ENCODE peak calls at places on chromosomes 2 and 18, in eight cellular contexts. F is MM.1S, K is BJ, W is brain microvascular endothelial cell, Y is hepatocyte, C is choroid plexus epithelial cell, R is HFFc6, M is endodermal cell. T is an unnamed sample.

GRCh38 chr2:18268400-18268799 is 292.1 kb downstream of the RDH14 start:
- DNase-seq in M (no peak), F (no peak), C (peak; percentile 79), R (no peak), K (no peak), Y (no peak), W (peak; percentile 29), T (no peak)

GRCh38 chr2:6053711-6054393 is 361.7 kb downstream of the SOX11 start:
- DNase-seq in W (no peak), K (no peak), M (peak; percentile 85), C (no peak), R (no peak), F (no peak), Y (no peak), T (no peak)

GRCh38 chr2:160375037-160375436 is 118.6 kb downstream of the RBMS1 start:
- DNase-seq in C (peak; percentile 90), R (peak; percentile 51), M (no peak), Y (no peak), K (no peak), W (no peak), F (no peak), T (no peak)

GRCh38 chr2:96143848-96144480 is 1.3 kb downstream of the DUSP2 start:
- DNase-seq in C (no peak), M (peak; percentile 89), R (no peak), K (no peak), W (no peak), F (no peak), Y (no peak), T (no peak)

GRCh38 chr2:143333847-143334246 is 204.6 kb downstream of the ARHGAP15 start:
- DNase-seq in K (no peak), M (no peak), W (no peak), Y (no peak), F (no peak), R (no peak), C (no peak), T (no peak)

GRCh38 chr18:49247786-49248185 is 212.7 kb downstream of the DYM start:
- DNase-seq in M (no peak), W (no peak), C (peak; percentile 37), F (no peak), Y (no peak), K (no peak), R (peak; percentile 14), T (no peak)

GRCh38 chr2:72211777-72212515 is 64.3 kb upstream of the CYP26B1 start:
- DNase-seq in C (no peak), M (no peak), Y (no peak), F (no peak), W (no peak), K (no peak), R (peak; percentile 43), T (no peak)

GRCh38 chr2:132670961-132671781 is 1.2 kb upstream of the LYPD1 start:
- DNase-seq in K (peak; percentile 57), F (no peak), Y (peak; percentile 37), M (peak; percentile 83), W (peak; percentile 85), R (peak; percentile 80), C (peak; percentile 87), T (no peak)

GRCh38 chr2:225497175-225497574 is 97.7 kb downstream of the NYAP2 start:
- DNase-seq in R (no peak), M (no peak), Y (no peak), C (no peak), W (no peak), F (no peak), K (no peak), T (no peak)

GRCh38 chr2:30633039-30633438 is 174.2 kb downstream of the CAPN13 start:
- DNase-seq in F (no peak), W (no peak), R (no peak), C (no peak), Y (no peak), K (no peak), M (no peak), T (no peak)

GRCh38 chr18:58309099-58309498 is 265.1 kb downstream of the NEDD4L start:
- DNase-seq in K (no peak), W (no peak), M (no peak), C (no peak), R (no peak), Y (no peak), F (no peak), T (no peak)

GRCh38 chr2:21301871-21302433 is 178.2 kb downstream of the TDRD15 start:
- DNase-seq in K (no peak), R (no peak), M (no peak), C (no peak), W (no peak), F (no peak), Y (no peak), T (no peak)

GRCh38 chr2:11963966-11964365 is 217.5 kb downstream of the LPIN1 start:
- DNase-seq in C (no peak), K (no peak), F (no peak), Y (no peak), W (no peak), R (no peak), M (no peak), T (no peak)

GRCh38 chr2:18209934-18210639 is 331.6 kb downstream of the KCNS3 start:
- DNase-seq in W (peak; percentile 78), C (peak; percentile 58), Y (no peak), R (peak; percentile 67), F (no peak), M (no peak), K (peak; percentile 10), T (no peak)

GRCh38 chr18:32771169-32771751 is 1.6 kb downstream of the KLHL14 start:
- DNase-seq in R (no peak), Y (peak; percentile 17), F (peak; percentile 13), C (peak; percentile 4), M (peak; percentile 81), K (no peak), W (no peak), T (peak; percentile 39)

GRCh38 chr2:26080356-26080755 is 46.5 kb downstream of the RAB10 start:
- DNase-seq in Y (no peak), M (no peak), C (peak; percentile 23), R (no peak), F (no peak), W (no peak), K (no peak), T (no peak)

GRCh38 chr2:207283356-207283755 is 117.6 kb upstream of the KLF7 start:
- DNase-seq in W (no peak), R (no peak), F (no peak), C (peak; percentile 27), K (no peak), M (peak; percentile 64), Y (no peak), T (no peak)
- TF ChIP-seq CTCF in W (peak; percentile 47), R (peak; percentile 26), F (no peak), C (peak; percentile 36), K (peak; percentile 12), M (peak; percentile 46), Y (no peak), T (peak; percentile 17)

DNA sequence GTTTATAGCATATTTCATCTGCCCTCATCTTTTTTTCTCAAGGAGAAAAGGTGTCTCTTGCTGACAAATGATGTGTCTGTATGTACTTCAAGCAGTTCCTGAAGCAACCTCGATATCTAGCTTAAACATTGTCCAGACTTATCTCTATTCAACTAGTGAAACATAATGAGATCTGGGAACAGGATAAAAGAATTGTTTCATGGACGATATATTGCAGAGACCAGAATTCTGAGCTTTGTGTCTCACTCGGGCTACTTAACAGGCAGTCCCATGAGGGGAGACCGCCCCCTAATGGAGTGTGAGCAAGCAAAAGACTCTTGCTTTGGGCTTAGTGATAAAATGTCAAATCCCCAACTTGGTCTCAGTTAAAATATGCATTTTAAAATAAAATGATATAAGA is 929.2 kb upstream of the SOX11 start:
- DNase-seq in K (no peak), R (no peak), C (peak; percentile 35), F (no peak), M (peak; percentile 82), Y (peak; percentile 74), W (peak; percentile 53), T (no peak)
- TF ChIP-seq CTCF in K (no peak), R (no peak), C (peak; percentile 52), F (peak; percentile 28), M (peak; percentile 88), Y (peak; percentile 69), W (peak; percentile 66), T (no peak)

GRCh38 chr18:74171910-74172606 is 23.7 kb downstream of the TIMM21 start:
- DNase-seq in R (no peak), K (no peak), C (peak; percentile 24), M (no peak), F (peak; percentile 80), Y (no peak), W (no peak), T (peak; percentile 54)

GRCh38 chr18:74175658-74176057 is 27.3 kb downstream of the TIMM21 start:
- DNase-seq in Y (no peak), K (no peak), F (no peak), W (no peak), C (no peak), M (no peak), R (no peak), T (no peak)

GRCh38 chr18:74172697-74173433 is 24.5 kb downstream of the TIMM21 start:
- DNase-seq in C (no peak), K (no peak), M (no peak), F (no peak), W (no peak), Y (no peak), R (no peak), T (no peak)

GRCh38 chr18:74173434-74173750 is 25.1 kb downstream of the TIMM21 start:
- DNase-seq in W (no peak), F (no peak), M (no peak), R (no peak), C (no peak), K (no peak), Y (no peak), T (no peak)
- TF ChIP-seq CTCF in W (no peak), F (no peak), M (no peak), R (no peak), C (no peak), K (no peak), Y (no peak), T (no peak)

GRCh38 chr2:239240480-239240881 is 160.3 kb downstream of the HDAC4 start:
- DNase-seq in M (peak; percentile 33), W (no peak), Y (no peak), R (no peak), C (no peak), K (no peak), F (no peak), T (no peak)

GRCh38 chr2:239236808-239237205 is 164.0 kb downstream of the HDAC4 start:
- DNase-seq in K (no peak), Y (no peak), R (no peak), W (no peak), C (no peak), F (no peak), M (no peak), T (no peak)

GRCh38 chr2:239239607-239240479 is 161.0 kb downstream of the HDAC4 start:
- DNase-seq in R (no peak), F (no peak), M (peak; percentile 41), C (no peak), Y (no peak), K (no peak), W (no peak), T (no peak)

GRCh38 chr2:239238839-239239606 is 161.8 kb downstream of the HDAC4 start:
- DNase-seq in M (peak; percentile 38), Y (no peak), W (no peak), K (no peak), C (no peak), F (no peak), R (no peak), T (no peak)

DNA sequence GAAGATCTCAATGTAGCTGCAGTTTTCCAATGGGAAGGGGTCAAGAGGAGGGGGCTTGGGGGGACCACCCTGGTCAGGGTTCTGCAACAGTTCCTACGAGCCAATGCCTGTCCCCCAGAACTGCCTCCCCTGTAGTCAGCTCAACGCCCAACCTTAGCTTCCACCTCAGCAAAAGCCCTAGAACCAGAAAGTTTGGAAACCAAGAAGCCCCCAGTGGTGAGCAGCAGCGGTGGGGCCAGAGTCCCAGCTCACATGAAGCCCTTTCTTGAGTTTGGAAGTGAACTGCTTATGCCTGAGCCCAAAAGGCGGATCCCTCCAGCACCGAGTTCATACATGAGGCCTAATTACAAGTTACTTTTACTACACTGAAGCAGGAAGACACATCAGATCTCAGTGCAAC is 162.4 kb downstream of the HDAC4 start:
- DNase-seq in F (no peak), C (no peak), R (no peak), Y (no peak), W (no peak), M (peak; percentile 37), K (no peak), T (no peak)
- TF ChIP-seq CTCF in F (no peak), C (no peak), R (no peak), Y (no peak), W (no peak), M (peak; percentile 21), K (no peak), T (no peak)